ENCODE peak calls at places on chromosomes 2 and 18, in seven cellular contexts. K is stromal cell of bone marrow; X is activated naive CD8-positive, alpha-beta T cell treated with anti-CD3 and anti-CD28 coated beads, Interleukin-2, amount 10 ng/mL, durations not matched to agents 7 days and 5 days; V is effector memory CD4-positive, alpha-beta T cell; D is AG10803; G is activated CD4-positive, alpha-beta memory T cell treated with anti-CD3 and anti-CD28 coated beads for 36 hours; P is T-helper 1 cell. U is an unnamed sample.

GRCh38 chr2:75607988-75608683 is 38.4 kb upstream of the MRPL19 start:
- DNase-seq in X (no peak), V (no peak), K (no peak), G (no peak), D (no peak), P (no peak), U (no peak)

GRCh38 chr2:176852667-176853066 is 359.9 kb upstream of the HNRNPA3 start:
- DNase-seq in V (peak; percentile 0), D (no peak), K (no peak), X (peak; percentile 31), G (peak; percentile 13), P (no peak), U (peak; percentile 58)

GRCh38 chr2:112472547-112473263 is 9.3 kb upstream of the TTL start:
- DNase-seq in V (no peak), G (no peak), P (no peak), K (no peak), D (no peak), X (no peak), U (no peak)

GRCh38 chr2:108927936-108928659 is 60.9 kb downstream of the EDAR start:
- DNase-seq in G (peak; percentile 49), K (peak; percentile 41), V (no peak), X (no peak), P (peak; percentile 29), D (peak; percentile 58), U (peak; percentile 60)

GRCh38 chr2:64036343-64036742 is 17.1 kb upstream of the VPS54 start:
- DNase-seq in G (peak; percentile 27), X (no peak), P (no peak), D (peak; percentile 67), V (no peak), K (peak; percentile 59), U (no peak)

GRCh38 chr2:75100011-75100680 is 99.2 kb downstream of the TACR1 start:
- DNase-seq in D (peak; percentile 92), K (peak; percentile 48), V (no peak), G (no peak), P (no peak), X (no peak), U (no peak)

GRCh38 chr2:149972039-149972438 is 384.5 kb upstream of the MMADHC start:
- DNase-seq in P (no peak), V (no peak), K (no peak), X (no peak), D (peak; percentile 72), G (no peak), U (no peak)

GRCh38 chr2:232028631-232029030 is 67.1 kb downstream of the DIS3L2 start:
- DNase-seq in K (peak; percentile 51), G (no peak), V (no peak), X (no peak), P (no peak), D (peak; percentile 62), U (no peak)

GRCh38 chr2:211035548-211036185 is 479.3 kb downstream of the CPS1 start:
- DNase-seq in D (peak; percentile 0), G (no peak), X (no peak), P (no peak), V (no peak), K (peak; percentile 8), U (no peak)

GRCh38 chr2:161077367-161078210 is 82.6 kb upstream of the TANK start:
- DNase-seq in P (peak; percentile 44), D (peak; percentile 29), K (peak; percentile 44), V (peak; percentile 50), X (peak; percentile 47), G (peak; percentile 84), U (peak; percentile 87)

GRCh38 chr2:79660552-79660951 is 147.7 kb downstream of the CTNNA2 start:
- DNase-seq in P (no peak), K (peak; percentile 4), G (no peak), X (no peak), V (no peak), D (no peak), U (no peak)

GRCh38 chr18:12329125-12329698 is 21.2 kb downstream of the TUBB6 start:
- DNase-seq in V (no peak), P (no peak), G (no peak), D (no peak), K (no peak), X (no peak), U (no peak)

GRCh38 chr2:42800981-42801380 is 8.6 kb upstream of the HAAO start:
- DNase-seq in X (no peak), G (no peak), D (peak; percentile 31), P (no peak), K (no peak), V (no peak), U (no peak)

GRCh38 chr2:96427917-96428316 is 77.2 kb downstream of the NEURL3 start:
- DNase-seq in D (peak; percentile 65), P (no peak), X (no peak), V (no peak), G (peak; percentile 56), K (peak; percentile 65), U (no peak)

GRCh38 chr2:201432038-201432437 is 19.2 kb downstream of the TRAK2 start:
- DNase-seq in K (no peak), V (no peak), G (no peak), P (no peak), D (peak; percentile 62), X (no peak), U (no peak)

GRCh38 chr2:44250376-44250775 is 24.9 kb upstream of the SLC3A1 start:
- DNase-seq in P (no peak), K (no peak), G (no peak), V (no peak), X (no peak), D (no peak), U (no peak)

GRCh38 chr2:158686166-158686792 is 108.8 kb upstream of the DAPL1 start:
- DNase-seq in X (no peak), K (no peak), P (no peak), G (no peak), V (no peak), D (peak; percentile 72), U (no peak)

GRCh38 chr2:96819101-96819875 is 3.2 kb downstream of the CNNM3 start:
- DNase-seq in G (no peak), K (no peak), D (no peak), P (no peak), X (no peak), V (no peak), U (no peak)

GRCh38 chr2:38213619-38214018 is 137.7 kb upstream of the CYP1B1 start:
- DNase-seq in G (no peak), V (no peak), D (no peak), X (no peak), K (no peak), P (no peak), U (no peak)

GRCh38 chr2:1617425-1618021 is 126.8 kb downstream of the PXDN start:
- DNase-seq in V (no peak), P (no peak), D (no peak), X (no peak), G (no peak), K (no peak), U (no peak)

GRCh38 chr2:236016496-236016895 is 151.7 kb downstream of the GBX2 start:
- DNase-seq in X (no peak), K (no peak), G (no peak), P (no peak), V (no peak), D (no peak), U (no peak)

GRCh38 chr18:50158866-50159653 is 35.9 kb downstream of the MYO5B start:
- DNase-seq in V (no peak), G (no peak), K (no peak), P (no peak), D (no peak), X (no peak), U (no peak)

GRCh38 chr18:46338213-46338612 is 234.0 kb downstream of the HAUS1 start:
- DNase-seq in X (no peak), K (no peak), P (no peak), D (no peak), G (no peak), V (no peak), U (no peak)

GRCh38 chr2:74696758-74697327 is 42.8 kb downstream of the SEMA4F start:
- DNase-seq in K (no peak), V (no peak), P (no peak), D (peak; percentile 35), X (no peak), G (no peak), U (no peak)